ENCODE peak calls at places on chromosomes 2 and 18, in five cellular contexts. H is GM12878, U is IMR-90, R is HCT116, Y is gastrocnemius medialis. J is an unnamed sample.

GRCh38 chr18:59837586-59837985 is 62.2 kb upstream of the PMAIP1 start:
- ATAC-seq in H (peak; percentile 72), U (peak; percentile 83), R (peak; percentile 90), Y (no peak), J (no peak)

GRCh38 chr2:102369866-102370265 is 14.3 kb downstream of the IL18R1 start:
- ATAC-seq in H (no peak), U (no peak), R (no peak), Y (no peak), J (no peak)

GRCh38 chr2:3154694-3155093 is 222.9 kb downstream of the EIPR1 start:
- ATAC-seq in H (peak; percentile 50), U (no peak), R (no peak), Y (no peak), J (no peak)

GRCh38 chr2:165891345-165891744 is 62.2 kb downstream of the TTC21B start:
- ATAC-seq in H (no peak), U (no peak), R (no peak), Y (no peak), J (no peak)

GRCh38 chr2:25145803-25146202 is 22.6 kb downstream of the POMC start:
- ATAC-seq in H (no peak), U (no peak), R (no peak), Y (no peak), J (no peak)

GRCh38 chr2:42192642-42193566 is 23.8 kb downstream of the EML4 start:
- ATAC-seq in H (peak; percentile 81), U (no peak), R (no peak), Y (no peak), J (no peak)

GRCh38 chr18:48408727-48409590 is at the start of gene ZBTB7C:
- ATAC-seq in H (no peak), U (peak; percentile 46), R (peak; percentile 36), Y (peak; percentile 61), J (peak; percentile 51)

GRCh38 chr2:237427807-237428506 is 14.0 kb upstream of the COL6A3 start:
- ATAC-seq in H (no peak), U (no peak), R (no peak), Y (no peak), J (no peak)

GRCh38 chr2:226906439-226906796 is 70.6 kb downstream of the RHBDD1 start:
- ATAC-seq in H (peak; percentile 65), U (no peak), R (no peak), Y (no peak), J (no peak)

GRCh38 chr2:33377048-33377447 is 99.4 kb upstream of the RASGRP3 start:
- ATAC-seq in H (no peak), U (no peak), R (no peak), Y (peak; percentile 48), J (peak; percentile 54)

GRCh38 chr18:54261894-54262293 is 7.4 kb upstream of the POLI start:
- ATAC-seq in H (peak; percentile 80), U (no peak), R (no peak), Y (no peak), J (no peak)

GRCh38 chr2:44906972-44907371 is 34.5 kb upstream of the SIX3 start:
- ATAC-seq in H (no peak), U (no peak), R (no peak), Y (no peak), J (no peak)

GRCh38 chr2:234710587-234710986 is 213.7 kb upstream of the ARL4C start:
- ATAC-seq in H (no peak), U (no peak), R (no peak), Y (no peak), J (no peak)

GRCh38 chr2:230269715-230270114 is 44.2 kb downstream of the SP140 start:
- ATAC-seq in H (peak; percentile 5), U (no peak), R (no peak), Y (no peak), J (no peak)

GRCh38 chr18:23826850-23827620 is 137.8 kb downstream of the LAMA3 start:
- ATAC-seq in H (no peak), U (no peak), R (no peak), Y (no peak), J (no peak)

GRCh38 chr2:20224716-20225293 is at the start of gene SDC1:
- ATAC-seq in H (peak; percentile 47), U (peak; percentile 51), R (peak; percentile 66), Y (peak; percentile 50), J (peak; percentile 61)

GRCh38 chr2:16773080-16773713 is 107.6 kb upstream of the CYRIA start:
- ATAC-seq in H (peak; percentile 90), U (peak; percentile 87), R (peak; percentile 89), Y (peak; percentile 50), J (no peak)

GRCh38 chr2:120825370-120826259 is 89.9 kb downstream of the GLI2 start:
- ATAC-seq in H (no peak), U (peak; percentile 92), R (no peak), Y (peak; percentile 14), J (peak; percentile 79)

GRCh38 chr2:205698556-205699282 is 16.4 kb downstream of the NRP2 start:
- ATAC-seq in H (peak; percentile 41), U (no peak), R (no peak), Y (no peak), J (no peak)

GRCh38 chr2:182115258-182115657 is 129.6 kb downstream of the PPP1R1C start:
- ATAC-seq in H (no peak), U (no peak), R (no peak), Y (no peak), J (no peak)

GRCh38 chr2:115484983-115485382 is 1042.5 kb downstream of the DPP10 start:
- ATAC-seq in H (no peak), U (no peak), R (no peak), Y (no peak), J (no peak)

GRCh38 chr2:206245178-206245778 is 29.2 kb upstream of the ZDBF2 start:
- ATAC-seq in H (peak; percentile 80), U (no peak), R (no peak), Y (no peak), J (no peak)

GRCh38 chr2:132384491-132385186 is 32.0 kb upstream of the GPR39 start:
- ATAC-seq in H (no peak), U (no peak), R (no peak), Y (no peak), J (no peak)

GRCh38 chr2:189312643-189313042 is 128.6 kb upstream of the WDR75 start:
- ATAC-seq in H (no peak), U (no peak), R (no peak), Y (no peak), J (no peak)

GRCh38 chr2:120578576-120579352 is 156.9 kb upstream of the GLI2 start:
- ATAC-seq in H (no peak), U (no peak), R (no peak), Y (no peak), J (no peak)

GRCh38 chr2:121334581-121335293 is 49.7 kb upstream of the TFCP2L1 start:
- ATAC-seq in H (peak; percentile 27), U (no peak), R (no peak), Y (peak; percentile 72), J (no peak)

GRCh38 chr2:152222975-152223638 is 47.5 kb upstream of the STAM2 start:
- ATAC-seq in H (no peak), U (peak; percentile 59), R (no peak), Y (peak; percentile 72), J (peak; percentile 50)

GRCh38 chr2:8679567-8679826 is 2.4 kb upstream of the ID2 start:
- ATAC-seq in H (no peak), U (no peak), R (no peak), Y (no peak), J (no peak)

GRCh38 chr2:8678731-8679566 is 2.9 kb upstream of the ID2 start:
- ATAC-seq in H (peak; percentile 55), U (peak; percentile 57), R (peak; percentile 66), Y (peak; percentile 51), J (peak; percentile 78)

GRCh38 chr2:8680931-8681760 is 710 bp upstream of the ID2 start:
- ATAC-seq in H (peak; percentile 1), U (no peak), R (no peak), Y (no peak), J (no peak)

GRCh38 chr2:8681786-8682692 is at the start of gene ID2:
- ATAC-seq in H (peak; percentile 64), U (peak; percentile 68), R (peak; percentile 57), Y (peak; percentile 71), J (peak; percentile 84)

DNA sequence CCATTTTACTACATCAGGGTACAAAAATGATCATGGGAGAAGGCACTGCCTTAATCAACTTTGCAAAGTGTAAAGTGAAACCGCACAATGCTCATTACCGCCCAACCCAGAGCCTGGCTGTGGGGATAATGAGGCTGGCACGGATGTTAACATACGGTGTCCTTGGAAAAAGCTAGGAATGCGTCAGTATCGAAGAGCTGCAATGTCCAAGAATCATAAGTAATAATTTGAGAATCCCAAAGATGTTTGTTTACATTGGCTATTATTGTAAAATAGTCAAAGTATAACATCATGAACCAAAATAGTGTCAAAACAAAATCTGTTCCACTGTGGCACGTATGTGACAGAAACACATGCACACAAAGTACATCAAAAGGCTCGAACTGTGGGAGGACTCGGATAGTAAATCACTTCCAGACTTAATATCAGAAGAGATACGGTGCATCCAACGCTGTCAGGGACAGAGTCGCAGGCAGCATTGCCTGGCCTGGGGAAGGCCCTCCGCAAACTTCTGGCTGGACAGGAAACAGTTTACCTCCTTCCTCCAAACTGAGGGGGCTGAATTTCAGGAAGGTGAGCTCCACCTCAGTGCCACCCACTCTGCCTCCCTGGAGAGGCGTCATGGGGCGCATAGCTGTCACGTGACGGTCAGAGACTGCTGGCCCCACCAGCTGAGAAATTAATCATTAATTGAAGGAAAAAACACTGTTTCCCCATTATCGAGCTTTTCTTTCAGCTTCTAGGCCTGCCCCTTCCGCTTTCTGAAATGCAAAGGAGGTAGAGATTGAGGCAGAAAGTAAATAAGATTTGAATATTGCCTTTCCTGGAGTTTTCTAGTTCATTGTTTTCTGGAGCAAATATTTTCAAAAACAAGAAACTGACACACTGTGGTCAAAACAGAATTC is 1.8 kb upstream of the ID2 start:
- ATAC-seq in H (peak; percentile 1), U (no peak), R (peak; percentile 13), Y (no peak), J (no peak)
- TF ChIP-seq POLR2A in H (no peak), U (peak; percentile 72), R (peak; percentile 19), Y (no peak), J (no peak)

GRCh38 chr2:62305421-62306176 is 109.7 kb downstream of the B3GNT2 start:
- ATAC-seq in H (peak; percentile 12), U (no peak), R (peak; percentile 41), Y (no peak), J (no peak)
- H3K27ac ChIP-seq in H (peak overlapping the region; percentile 99), U (no peak overlapping the region), R (peak overlapping the region; percentile 97), Y (peak overlapping the region; percentile 49), J (no peak overlapping the region)

GRCh38 chr2:60515751-60516226 is 37.7 kb downstream of the BCL11A start:
- ATAC-seq in H (peak; percentile 94), U (peak; percentile 69), R (peak; percentile 40), Y (no peak), J (no peak)
- TF ChIP-seq CTCF in H (no peak), U (no peak), R (peak; percentile 7), Y (no peak), J (no peak)

DNA sequence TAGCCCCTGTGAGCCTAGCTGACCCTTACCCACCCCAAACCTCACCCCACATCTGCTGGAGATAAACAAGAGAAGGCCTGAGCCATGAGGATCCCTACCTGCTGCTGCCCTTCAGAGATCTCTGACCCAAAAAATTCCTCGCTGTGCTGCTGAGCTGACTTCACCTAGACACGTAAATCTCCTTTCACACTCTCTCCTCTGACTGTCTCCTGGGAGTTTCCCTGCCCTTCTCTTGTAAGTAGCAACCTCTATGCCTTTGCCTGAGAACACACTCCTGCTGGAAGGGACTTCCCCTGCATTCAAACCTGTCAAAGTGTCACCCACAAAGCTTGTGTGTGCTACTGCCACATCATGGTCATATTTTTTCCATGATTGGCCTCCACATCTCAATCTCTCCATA is 134.2 kb upstream of the NOL4 start:
- ATAC-seq in H (peak; percentile 88), U (no peak), R (no peak), Y (no peak), J (no peak)
- TF ChIP-seq POLR2A in H (no peak), U (no peak), R (no peak), Y (no peak), J (no peak)